ENCODE peak calls at places on chromosomes 2 and 18, in ten cellular contexts. J is tibial artery; Z is neural progenitor cell; E is NCI-H1417; G is adrenal gland; Y is GM06990; K is amygdala; A is dorsolateral prefrontal cortex; L is stimulated activated CD4-positive, alpha-beta T cell treated with anti-CD3 and anti-CD28 coated beads, Interleukin-2, amount 100 ng/mL, for 24 hours; R is NCI-H460. H is an unnamed sample.
A peak's percentile ranks its signal among the peaks of the same experiment; 100 is the strongest.

GRCh38 chr2:223933098-223933800 is 11.9 kb downstream of the WDFY1 start:
- DNase-seq in J (no peak), Z (no peak), E (no peak), G (no peak), Y (no peak), K (no peak), A (no peak), L (no peak), R (no peak), H (no peak)

GRCh38 chr2:30948120-30948519 is 140.9 kb upstream of the CAPN13 start:
- DNase-seq in J (no peak), Z (no peak), E (no peak), G (no peak), Y (no peak), K (no peak), A (no peak), L (no peak), R (no peak), H (no peak)

GRCh38 chr2:147428348-147428747 is 416.5 kb upstream of the ACVR2A start:
- DNase-seq in J (no peak), Z (no peak), E (no peak), G (no peak), Y (no peak), K (no peak), A (no peak), L (no peak), R (no peak), H (no peak)

GRCh38 chr2:164903214-164903613 is 52.1 kb downstream of the SLC38A11 start:
- DNase-seq in J (no peak), Z (no peak), E (no peak), G (no peak), Y (no peak), K (no peak), A (no peak), L (no peak), R (no peak), H (peak; percentile 54)

GRCh38 chr18:5251117-5251516 is 44.4 kb downstream of the ZBTB14 start:
- DNase-seq in J (no peak), Z (no peak), E (no peak), G (no peak), Y (no peak), K (no peak), A (no peak), L (no peak), R (no peak), H (no peak)

GRCh38 chr2:119174993-119175347 is 16.4 kb upstream of the C1QL2 start:
- DNase-seq in J (no peak), Z (no peak), E (no peak), G (no peak), Y (no peak), K (no peak), A (no peak), L (no peak), R (no peak), H (no peak)

GRCh38 chr18:75474332-75474731 is 46.8 kb upstream of the SMIM21 start:
- DNase-seq in J (no peak), Z (no peak), E (no peak), G (no peak), Y (no peak), K (no peak), A (no peak), L (no peak), R (no peak), H (no peak)

GRCh38 chr2:79619442-79619841 is 106.6 kb downstream of the CTNNA2 start:
- DNase-seq in J (no peak), Z (no peak), E (no peak), G (no peak), Y (no peak), K (no peak), A (no peak), L (no peak), R (no peak), H (no peak)

GRCh38 chr18:8882632-8883408 is 177.5 kb downstream of the MTCL1 start:
- DNase-seq in J (no peak), Z (peak; percentile 25), E (no peak), G (no peak), Y (no peak), K (no peak), A (no peak), L (no peak), R (peak; percentile 23), H (no peak)

GRCh38 chr2:121173112-121173511 is 111.9 kb downstream of the TFCP2L1 start:
- DNase-seq in J (no peak), Z (no peak), E (no peak), G (no peak), Y (no peak), K (no peak), A (no peak), L (no peak), R (no peak), H (no peak)

GRCh38 chr2:120740765-120741513 is 5.3 kb downstream of the GLI2 start:
- DNase-seq in J (peak; percentile 66), Z (peak; percentile 91), E (peak; percentile 27), G (no peak), Y (no peak), K (no peak), A (no peak), L (no peak), R (no peak), H (no peak)

GRCh38 chr2:190467575-190468083 is 59.5 kb downstream of the MFSD6 start:
- DNase-seq in J (no peak), Z (peak; percentile 30), E (no peak), G (peak; percentile 36), Y (no peak), K (no peak), A (no peak), L (no peak), R (no peak), H (peak; percentile 41)

GRCh38 chr18:43596106-43596712 is 318.9 kb upstream of the SYT4 start:
- DNase-seq in J (no peak), Z (peak; percentile 13), E (peak; percentile 16), G (no peak), Y (no peak), K (no peak), A (no peak), L (no peak), R (peak; percentile 32), H (peak; percentile 72)

GRCh38 chr2:26640331-26640745 is 828 bp downstream of the CIB4 start:
- DNase-seq in J (peak; percentile 40), Z (no peak), E (no peak), G (peak; percentile 95), Y (no peak), K (no peak), A (no peak), L (no peak), R (peak; percentile 26), H (no peak)

GRCh38 chr18:43935051-43935412 is 657.7 kb upstream of the SYT4 start:
- DNase-seq in J (no peak), Z (no peak), E (no peak), G (no peak), Y (no peak), K (no peak), A (no peak), L (no peak), R (no peak), H (no peak)

GRCh38 chr2:120108049-120108448 is 95.2 kb downstream of the EPB41L5 start:
- DNase-seq in J (no peak), Z (no peak), E (no peak), G (peak; percentile 36), Y (no peak), K (no peak), A (no peak), L (no peak), R (peak; percentile 19), H (peak; percentile 92)

GRCh38 chr2:40783704-40784103 is 331.8 kb upstream of the SLC8A1 start:
- DNase-seq in J (no peak), Z (no peak), E (no peak), G (no peak), Y (no peak), K (no peak), A (no peak), L (no peak), R (no peak), H (no peak)

GRCh38 chr18:48989304-48990284 is 38.8 kb upstream of the SMAD7 start:
- DNase-seq in J (no peak), Z (no peak), E (no peak), G (no peak), Y (no peak), K (no peak), A (no peak), L (no peak), R (no peak), H (no peak)

H was measured in NCI-H1105 treated with DMSO at 0.1 percent for 48 hours.